ENCODE peak calls at places on chromosomes 4 and X, in five cellular contexts. D, W, V, E and H are unnamed samples.

GRCh38 chrX:43008356-43008755 is 230.4 kb upstream of the PPP1R2C start:
- DNase-seq in D (no peak), W (no peak), V (no peak), E (no peak), H (no peak)

GRCh38 chrX:71515039-71515398 is 17.9 kb upstream of the OGT start:
- DNase-seq in D (no peak), W (no peak), V (no peak), E (no peak), H (no peak)

GRCh38 chrX:115949900-115950822 is 220.4 kb upstream of the AGTR2 start:
- DNase-seq in D (no peak), W (no peak), V (peak), E (no peak), H (no peak)

GRCh38 chr4:155079866-155080265 is 128.6 kb upstream of the NPY2R start:
- DNase-seq in D (peak), W (no peak), V (no peak), E (no peak), H (no peak)

GRCh38 chrX:81304545-81304944 is 102.6 kb downstream of the SH3BGRL start:
- DNase-seq in D (no peak), W (no peak), V (no peak), E (no peak), H (no peak)

GRCh38 chr4:925171-925570 is 6.9 kb downstream of the GAK start:
- DNase-seq in D (no peak), W (no peak), V (no peak), E (no peak), H (no peak)

GRCh38 chrX:47498411-47498810 is 15.4 kb upstream of the ZNF41 start:
- DNase-seq in D (no peak), W (no peak), V (no peak), E (no peak), H (no peak)

GRCh38 chr4:28462766-28463165 is 1602.1 kb downstream of the STIM2 start:
- DNase-seq in D (no peak), W (no peak), V (peak), E (no peak), H (no peak)

GRCh38 chrX:70172964-70173363 is 4.3 kb upstream of the DGAT2L6 start:
- DNase-seq in D (no peak), W (no peak), V (peak), E (no peak), H (no peak)

GRCh38 chrX:34288782-34289181 is 156.7 kb upstream of the FAM47A start:
- DNase-seq in D (peak), W (no peak), V (no peak), E (no peak), H (no peak)

GRCh38 chr4:182286035-182286434 is 42.8 kb downstream of the TENM3 start:
- DNase-seq in D (peak), W (no peak), V (no peak), E (no peak), H (no peak)

GRCh38 chr4:140363558-140363957 is 9.9 kb upstream of the SCOC start:
- DNase-seq in D (no peak), W (no peak), V (no peak), E (no peak), H (no peak)

GRCh38 chrX:11381464-11381863 is 88.3 kb downstream of the AMELX start:
- DNase-seq in D (peak), W (peak), V (peak), E (no peak), H (no peak)

GRCh38 chr4:27048350-27049100 is 187.9 kb downstream of the STIM2 start:
- DNase-seq in D (peak), W (peak), V (peak), E (no peak), H (no peak)

GRCh38 chr4:30399476-30399875 is 320.7 kb upstream of the PCDH7 start:
- DNase-seq in D (no peak), W (no peak), V (no peak), E (no peak), H (no peak)

GRCh38 chrX:123422875-123423274 is 238.8 kb downstream of the GRIA3 start:
- DNase-seq in D (peak), W (peak), V (peak), E (no peak), H (no peak)

GRCh38 chr4:182978152-182978827 is 61.1 kb upstream of the DCTD start:
- DNase-seq in D (peak), W (no peak), V (no peak), E (no peak), H (no peak)

GRCh38 chrX:39158801-39159657 is 357.8 kb downstream of the MID1IP1 start:
- DNase-seq in D (peak), W (no peak), V (no peak), E (no peak), H (no peak)

GRCh38 chrX:7085879-7086278 is 61.6 kb upstream of the STS start:
- DNase-seq in D (no peak), W (no peak), V (no peak), E (no peak), H (no peak)

GRCh38 chr4:30763337-30763736 is 43.2 kb downstream of the PCDH7 start:
- DNase-seq in D (peak), W (no peak), V (no peak), E (no peak), H (no peak)

GRCh38 chr4:143344011-143344410 is 7.3 kb downstream of the GAB1 start:
- DNase-seq in D (no peak), W (no peak), V (no peak), E (no peak), H (no peak)

GRCh38 chr4:11228575-11228974 is 200.1 kb downstream of the HS3ST1 start:
- DNase-seq in D (no peak), W (no peak), V (no peak), E (no peak), H (no peak)

GRCh38 chr4:149234798-149235197 is 580.8 kb downstream of the IQCM start:
- DNase-seq in D (no peak), W (no peak), V (no peak), E (no peak), H (no peak)

GRCh38 chr4:7393491-7394183 is 41.1 kb downstream of the PSAPL1 start:
- DNase-seq in D (no peak), W (no peak), V (no peak), E (no peak), H (no peak)

GRCh38 chr4:148058160-148058859 is 326.4 kb downstream of the ARHGAP10 start:
- DNase-seq in D (no peak), W (no peak), V (no peak), E (no peak), H (no peak)

GRCh38 chr4:3220586-3221494 is 28.1 kb upstream of the MSANTD1 start:
- DNase-seq in D (no peak), W (no peak), V (no peak), E (peak), H (peak)

GRCh38 chr4:137203601-137204000 is 328.7 kb downstream of the PCDH18 start:
- DNase-seq in D (peak), W (no peak), V (no peak), E (no peak), H (no peak)

GRCh38 chrX:10529344-10529743 is 91.0 kb downstream of the MID1 start:
- DNase-seq in D (no peak), W (no peak), V (no peak), E (no peak), H (no peak)

GRCh38 chrX:153953342-153953830 is 8.9 kb upstream of the RENBP start:
- DNase-seq in D (peak), W (peak), V (peak), E (no peak), H (no peak)

GRCh38 chr4:1594871-1595788 is 89.0 kb downstream of the FAM53A start:
- DNase-seq in D (no peak), W (no peak), V (no peak), E (no peak), H (peak)

GRCh38 chr4:179867300-179867878 is 2375.8 kb upstream of the TENM3 start:
- DNase-seq in D (peak), W (peak), V (peak), E (no peak), H (no peak)
- TF ChIP-seq CTCF in D (peak), W (peak), V (peak), E (peak), H (peak)

GRCh38 chrX:137166591-137166990 is 132.8 kb upstream of the GPR101 start:
- DNase-seq in D (no peak), W (no peak), V (peak), E (no peak), H (no peak)
- TF ChIP-seq CTCF in D (no peak), W (no peak), V (peak), E (no peak), H (peak)

DNA sequence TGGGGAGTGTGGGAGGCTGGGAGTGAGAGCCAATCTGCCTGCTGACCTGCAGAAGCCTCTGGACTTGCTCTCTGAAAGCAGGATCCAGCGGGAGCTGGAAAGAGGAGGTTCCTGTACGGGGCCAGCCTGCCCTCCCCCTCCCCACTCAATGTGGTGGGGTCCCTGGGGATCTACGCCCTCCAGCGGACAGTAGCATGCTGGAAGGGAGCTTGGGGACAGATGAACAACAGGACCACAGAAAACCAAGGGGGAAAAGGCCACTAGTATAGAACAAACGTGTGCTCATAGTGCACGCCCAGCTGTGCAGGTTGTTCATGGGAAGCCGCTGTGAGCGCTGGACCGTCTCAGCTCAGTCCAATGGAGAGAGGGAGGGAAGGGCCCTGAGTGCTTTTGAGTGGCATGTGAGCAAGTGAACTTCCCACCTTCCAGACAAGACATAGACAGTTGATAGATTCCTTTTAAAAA is 15.8 kb downstream of the HMX1 start:
- DNase-seq in D (no peak), W (no peak), V (peak), E (no peak), H (no peak)
- TF ChIP-seq CTCF in D (no peak), W (no peak), V (peak), E (no peak), H (peak)

GRCh38 chr4:77120888-77121508 is 36.0 kb upstream of the CCNG2 start:
- DNase-seq in D (no peak), W (no peak), V (peak), E (no peak), H (no peak)
- TF ChIP-seq CTCF in D (no peak), W (no peak), V (peak), E (no peak), H (no peak)

GRCh38 chrX:100449696-100450606 is 39.9 kb upstream of the PCDH19 start:
- DNase-seq in D (no peak), W (no peak), V (no peak), E (no peak), H (peak)
- TF ChIP-seq CTCF in D (no peak), W (no peak), V (no peak), E (no peak), H (no peak)

GRCh38 chrX:107776649-107777535 is 641 bp upstream of the NCBP2L start:
- DNase-seq in D (peak), W (peak), V (peak), E (peak), H (no peak)

GRCh38 chrX:107775734-107776511 is at the start of gene TSC22D3:
- DNase-seq in D (peak), W (peak), V (peak), E (peak), H (no peak)

GRCh38 chrX:107773906-107774435 is 1.6 kb downstream of the TSC22D3 start:
- DNase-seq in D (no peak), W (no peak), V (no peak), E (no peak), H (no peak)

GRCh38 chrX:107773206-107773605 is 2.4 kb downstream of the TSC22D3 start:
- DNase-seq in D (no peak), W (no peak), V (peak), E (no peak), H (no peak)

GRCh38 chrX:107775000-107775733 is 420 bp downstream of the TSC22D3 start:
- DNase-seq in D (no peak), W (no peak), V (peak), E (no peak), H (no peak)
- TF ChIP-seq CTCF in D (peak), W (no peak), V (peak), E (no peak), H (peak)

GRCh38 chr4:67875011-67875410 is 8.8 kb downstream of the TMPRSS11D start:
- DNase-seq in D (no peak), W (no peak), V (no peak), E (no peak), H (no peak)

GRCh38 chr4:67869580-67870190 is 14.1 kb downstream of the TMPRSS11D start:
- DNase-seq in D (no peak), W (no peak), V (no peak), E (no peak), H (no peak)

GRCh38 chr4:67877086-67877485 is 6.7 kb downstream of the TMPRSS11D start:
- DNase-seq in D (no peak), W (no peak), V (no peak), E (no peak), H (no peak)

GRCh38 chr4:67873116-67873515 is 10.7 kb downstream of the TMPRSS11D start:
- DNase-seq in D (no peak), W (no peak), V (no peak), E (no peak), H (no peak)

GRCh38 chr4:67871867-67872266 is 11.9 kb downstream of the TMPRSS11D start:
- DNase-seq in D (peak), W (peak), V (peak), E (no peak), H (no peak)
- TF ChIP-seq CTCF in D (peak), W (peak), V (peak), E (peak), H (peak)